ENCODE peak calls at places on chromosomes 12 and 14, in seven cellular contexts. J is fibroblast of the aortic adventitia, R is HepG2, U is ascending aorta, E is suprapubic skin, S is natural killer cell, Y is hepatocyte. V is an unnamed sample.

GRCh38 chr12:107243316-107243715 is 150.0 kb upstream of the CRY1 start:
- DNase-seq in E (no peak), Y (no peak), S (no peak), J (no peak), R (no peak), U (no peak), V (no peak)

GRCh38 chr14:82387699-82388098 is 854.0 kb upstream of the SEL1L start:
- DNase-seq in J (no peak), Y (no peak), R (no peak), E (no peak), S (no peak), U (no peak), V (no peak)

GRCh38 chr14:71408362-71409035 is 501.2 kb downstream of the PCNX1 start:
- DNase-seq in S (no peak), Y (no peak), E (no peak), J (no peak), R (no peak), U (no peak), V (no peak)

GRCh38 chr12:53205747-53206146 is 1.3 kb downstream of the ITGB7 start:
- DNase-seq in S (peak), U (no peak), R (no peak), Y (no peak), E (peak), J (peak), V (peak)

GRCh38 chr14:67620217-67620789 is 583 bp downstream of the ARG2 start:
- DNase-seq in E (no peak), U (no peak), J (peak), S (no peak), Y (peak), R (no peak), V (no peak)

GRCh38 chr14:75915063-75915462 is 66.7 kb downstream of the TGFB3 start:
- DNase-seq in Y (no peak), J (no peak), U (no peak), R (peak), E (no peak), S (no peak), V (no peak)

GRCh38 chr14:23577004-23577681 is 1.4 kb downstream of the JPH4 start:
- DNase-seq in S (no peak), R (no peak), J (no peak), Y (peak), E (peak), U (no peak), V (no peak)

GRCh38 chr12:5889381-5890047 is 55.5 kb downstream of the ANO2 start:
- DNase-seq in Y (no peak), R (peak), J (no peak), S (no peak), E (no peak), U (no peak), V (no peak)

GRCh38 chr12:85920324-85920947 is 46.3 kb downstream of the NTS start:
- DNase-seq in S (no peak), J (peak), Y (peak), R (peak), U (no peak), E (no peak), V (no peak)

GRCh38 chr14:105989746-105990302 is 463.4 kb downstream of the TMEM121 start:
- DNase-seq in U (no peak), R (no peak), J (no peak), E (no peak), Y (no peak), S (no peak), V (no peak)

GRCh38 chr14:33781267-33781666 is 169.6 kb downstream of the EGLN3 start:
- DNase-seq in U (no peak), R (no peak), S (no peak), Y (no peak), E (no peak), J (no peak), V (no peak)

GRCh38 chr12:54373619-54374554 is 9.6 kb upstream of the GPR84 start:
- DNase-seq in R (no peak), U (no peak), E (no peak), S (no peak), Y (no peak), J (no peak), V (no peak)

GRCh38 chr12:131226345-131227265 is 272.9 kb downstream of the ADGRD1 start:
- DNase-seq in Y (no peak), U (no peak), J (no peak), E (no peak), R (no peak), S (no peak), V (no peak)

GRCh38 chr14:57319636-57320035 is 50.9 kb downstream of the AP5M1 start:
- DNase-seq in J (no peak), E (no peak), Y (peak), U (no peak), R (no peak), S (no peak), V (no peak)

GRCh38 chr14:59262717-59263469 is 74.4 kb downstream of the DAAM1 start:
- DNase-seq in Y (peak), S (no peak), E (no peak), R (peak), U (no peak), J (no peak), V (no peak)

GRCh38 chr12:103177624-103178023 is 220.2 kb downstream of the ASCL1 start:
- DNase-seq in J (no peak), U (no peak), S (no peak), Y (no peak), E (no peak), R (no peak), V (no peak)

GRCh38 chr14:101585211-101585610 is 23.9 kb downstream of the DIO3 start:
- DNase-seq in Y (no peak), U (no peak), J (no peak), R (no peak), E (peak), S (no peak), V (no peak)

GRCh38 chr14:70814466-70814865 is 5.2 kb upstream of the MAP3K9 start:
- DNase-seq in J (no peak), S (no peak), R (no peak), U (no peak), Y (no peak), E (no peak), V (no peak)

GRCh38 chr14:34147461-34147860 is 196.6 kb upstream of the EGLN3 start:
- DNase-seq in S (no peak), E (no peak), Y (no peak), U (no peak), J (no peak), R (no peak), V (no peak)

GRCh38 chr12:49643135-49643534 is 19.8 kb downstream of the PRPF40B start:
- DNase-seq in U (no peak), Y (no peak), J (no peak), E (no peak), R (no peak), S (no peak), V (no peak)

GRCh38 chr12:83224012-83224411 is 537.3 kb downstream of the TMTC2 start:
- DNase-seq in Y (no peak), U (no peak), E (no peak), R (no peak), S (no peak), J (no peak), V (no peak)

GRCh38 chr12:90027889-90028570 is 319.4 kb upstream of the ATP2B1 start:
- DNase-seq in J (no peak), S (no peak), R (no peak), Y (no peak), E (no peak), U (no peak), V (no peak)

GRCh38 chr12:3366451-3367155 is 124.4 kb upstream of the PRMT8 start:
- DNase-seq in U (no peak), E (no peak), S (no peak), R (no peak), J (no peak), Y (no peak), V (no peak)

GRCh38 chr14:51682411-51682810 is 30.7 kb downstream of the FRMD6 start:
- DNase-seq in J (peak), E (no peak), R (no peak), Y (no peak), U (no peak), S (no peak), V (no peak)

GRCh38 chr14:93115920-93116675 is at the start of gene ITPK1:
- DNase-seq in S (peak), R (peak), J (peak), E (no peak), U (no peak), Y (peak), V (peak)

GRCh38 chr14:68843471-68844209 is 50.8 kb upstream of the ZFP36L1 start:
- DNase-seq in U (no peak), E (peak), J (peak), S (peak), R (no peak), Y (peak), V (peak)

GRCh38 chr12:67807808-67808207 is 159.3 kb downstream of the DYRK2 start:
- DNase-seq in R (no peak), E (no peak), S (no peak), J (peak), Y (no peak), U (no peak), V (no peak)

GRCh38 chr12:6033546-6033945 is 88.5 kb upstream of the ANO2 start:
- DNase-seq in R (no peak), J (no peak), U (no peak), Y (no peak), S (no peak), E (peak), V (no peak)

GRCh38 chr12:107655281-107656065 is 30.1 kb upstream of the PWP1 start:
- DNase-seq in U (no peak), Y (no peak), J (no peak), R (no peak), E (no peak), S (no peak), V (no peak)

GRCh38 chr14:87691482-87691881 is 301.5 kb downstream of the GALC start:
- DNase-seq in J (no peak), R (no peak), E (no peak), S (no peak), Y (peak), U (no peak), V (no peak)

GRCh38 chr14:68633131-68633991 is 159.5 kb downstream of the ZFP36L1 start:
- DNase-seq in S (no peak), Y (peak), U (no peak), R (no peak), E (no peak), J (peak), V (no peak)

GRCh38 chr14:61713724-61714437 is 18.6 kb downstream of the HIF1A start:
- DNase-seq in E (no peak), R (no peak), J (no peak), U (no peak), Y (no peak), S (no peak), V (no peak)

GRCh38 chr12:20376984-20377383 is 8.6 kb downstream of the PDE3A start:
- DNase-seq in R (no peak), U (no peak), Y (no peak), E (no peak), S (no peak), J (peak), V (no peak)

GRCh38 chr12:104137175-104137901 is 672 bp downstream of the NFYB start:
- DNase-seq in S (peak), R (peak), E (peak), U (no peak), Y (peak), J (peak), V (peak)

GRCh38 chr12:120350576-120351350 is 18.2 kb downstream of the MSI1 start:
- DNase-seq in S (no peak), E (no peak), U (no peak), R (no peak), Y (no peak), J (no peak), V (no peak)

GRCh38 chr12:115149685-115150378 is 465.9 kb upstream of the TBX3 start:
- DNase-seq in J (peak), U (no peak), E (no peak), S (no peak), R (no peak), Y (no peak), V (no peak)

GRCh38 chr12:105091495-105092206 is 7.4 kb upstream of the ALDH1L2 start:
- DNase-seq in Y (no peak), U (no peak), J (no peak), S (no peak), R (no peak), E (no peak), V (no peak)

GRCh38 chr12:102543931-102544485 is 63.6 kb upstream of the IGF1 start:
- DNase-seq in U (no peak), E (no peak), J (no peak), R (no peak), Y (no peak), S (no peak), V (no peak)

GRCh38 chr12:116638376-116638775 is 79.2 kb downstream of the MAP1LC3B2 start:
- DNase-seq in S (no peak), U (no peak), J (no peak), Y (no peak), R (no peak), E (no peak), V (no peak)

GRCh38 chr14:97301931-97302559 is 504.9 kb downstream of the VRK1 start:
- DNase-seq in U (no peak), R (no peak), S (no peak), Y (no peak), J (no peak), E (no peak), V (no peak)

GRCh38 chr14:97298331-97298730 is 501.1 kb downstream of the VRK1 start:
- DNase-seq in E (no peak), U (no peak), S (no peak), J (no peak), Y (no peak), R (no peak), V (no peak)

GRCh38 chr14:97298775-97299174 is 501.6 kb downstream of the VRK1 start:
- DNase-seq in U (no peak), Y (no peak), R (no peak), S (no peak), J (no peak), E (no peak), V (no peak)

GRCh38 chr14:97295108-97295710 is 498.0 kb downstream of the VRK1 start:
- DNase-seq in R (no peak), E (no peak), J (no peak), S (no peak), U (no peak), Y (no peak), V (no peak)

DNA sequence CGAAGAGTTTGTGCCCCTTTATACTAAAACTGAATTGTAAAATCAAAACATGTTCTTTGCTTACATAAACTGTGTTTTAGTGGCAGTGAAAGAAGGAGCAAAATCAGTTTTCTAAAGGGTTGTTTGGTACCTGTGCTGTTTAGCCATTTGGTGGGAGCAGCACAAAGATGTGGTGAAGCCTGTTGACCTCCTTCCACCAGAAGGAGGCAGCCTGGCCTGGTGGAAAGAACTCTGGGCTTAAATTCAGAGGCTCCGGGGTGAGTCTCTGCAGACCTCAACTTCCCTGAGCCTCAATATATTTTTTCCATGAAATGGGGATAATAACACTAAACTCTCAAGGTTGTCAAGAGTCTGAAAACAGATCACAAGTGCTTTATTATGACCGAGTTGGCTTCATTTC is 502.5 kb downstream of the VRK1 start:
- DNase-seq in J (no peak), E (no peak), R (no peak), Y (no peak), U (no peak), S (no peak), V (no peak)
- TF ChIP-seq CTCF in J (no peak), E (peak), R (peak), Y (peak), U (no peak), S (no peak), V (no peak)

GRCh38 chr14:65414961-65415589 is 2.5 kb downstream of the FUT8 start:
- DNase-seq in J (peak), U (no peak), E (no peak), R (peak), S (no peak), Y (peak), V (no peak)
- TF ChIP-seq CTCF in J (peak), U (peak), E (peak), R (peak), S (peak), Y (peak), V (peak)

GRCh38 chr12:122935318-122935717 is 30.9 kb downstream of the ABCB9 start:
- DNase-seq in S (no peak), J (no peak), U (no peak), Y (no peak), R (no peak), E (no peak), V (no peak)

GRCh38 chr12:122939151-122939550 is 27.1 kb downstream of the ABCB9 start:
- DNase-seq in E (no peak), J (no peak), U (no peak), R (no peak), Y (no peak), S (no peak), V (no peak)

GRCh38 chr12:122934722-122935121 is 31.5 kb downstream of the ABCB9 start:
- DNase-seq in S (no peak), E (no peak), U (no peak), Y (no peak), R (no peak), J (no peak), V (no peak)

GRCh38 chr12:122942609-122943008 is 23.7 kb downstream of the ABCB9 start:
- DNase-seq in Y (no peak), E (no peak), J (no peak), S (peak), R (peak), U (no peak), V (no peak)

DNA sequence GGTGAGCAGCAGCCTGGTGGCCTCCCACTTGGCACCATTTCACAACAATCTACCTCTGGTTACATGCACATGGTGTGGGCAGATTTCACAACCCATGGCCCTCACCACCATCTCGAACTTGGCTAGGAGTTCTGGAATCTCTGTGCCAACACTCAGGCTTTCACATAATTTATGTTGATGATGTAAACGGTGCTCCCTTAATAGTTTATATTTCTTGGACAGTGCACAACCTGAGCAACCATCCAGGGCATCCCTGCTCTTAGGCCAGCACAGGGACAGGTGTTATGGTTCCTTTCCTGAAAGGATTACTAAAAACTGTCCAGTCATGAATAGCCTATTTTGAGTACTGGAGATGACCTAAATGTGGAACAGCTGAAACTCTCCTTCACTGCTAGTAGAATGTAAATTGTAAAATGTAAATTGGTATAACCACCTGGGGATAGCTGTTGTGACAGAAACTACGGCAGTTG is 28.6 kb downstream of the ABCB9 start:
- DNase-seq in E (no peak), U (no peak), J (no peak), R (no peak), S (no peak), Y (no peak), V (no peak)
- TF ChIP-seq CTCF in E (no peak), U (no peak), J (no peak), R (no peak), S (no peak), Y (no peak), V (no peak)

GRCh38 chr14:104095426-104096310 is 10.2 kb downstream of the ASPG start:
- DNase-seq in J (no peak), U (no peak), Y (no peak), R (no peak), E (no peak), S (no peak), V (no peak)

GRCh38 chr14:104098272-104099095 is 13.0 kb downstream of the ASPG start:
- DNase-seq in Y (no peak), S (no peak), R (no peak), J (no peak), U (no peak), E (no peak), V (no peak)

GRCh38 chr14:104096318-104096717 is 10.8 kb downstream of the ASPG start:
- DNase-seq in E (no peak), U (no peak), S (no peak), J (no peak), R (no peak), Y (no peak), V (no peak)

GRCh38 chr14:104094709-104095425 is 9.4 kb downstream of the ASPG start:
- DNase-seq in R (no peak), Y (peak), U (no peak), S (peak), J (peak), E (no peak), V (peak)

DNA sequence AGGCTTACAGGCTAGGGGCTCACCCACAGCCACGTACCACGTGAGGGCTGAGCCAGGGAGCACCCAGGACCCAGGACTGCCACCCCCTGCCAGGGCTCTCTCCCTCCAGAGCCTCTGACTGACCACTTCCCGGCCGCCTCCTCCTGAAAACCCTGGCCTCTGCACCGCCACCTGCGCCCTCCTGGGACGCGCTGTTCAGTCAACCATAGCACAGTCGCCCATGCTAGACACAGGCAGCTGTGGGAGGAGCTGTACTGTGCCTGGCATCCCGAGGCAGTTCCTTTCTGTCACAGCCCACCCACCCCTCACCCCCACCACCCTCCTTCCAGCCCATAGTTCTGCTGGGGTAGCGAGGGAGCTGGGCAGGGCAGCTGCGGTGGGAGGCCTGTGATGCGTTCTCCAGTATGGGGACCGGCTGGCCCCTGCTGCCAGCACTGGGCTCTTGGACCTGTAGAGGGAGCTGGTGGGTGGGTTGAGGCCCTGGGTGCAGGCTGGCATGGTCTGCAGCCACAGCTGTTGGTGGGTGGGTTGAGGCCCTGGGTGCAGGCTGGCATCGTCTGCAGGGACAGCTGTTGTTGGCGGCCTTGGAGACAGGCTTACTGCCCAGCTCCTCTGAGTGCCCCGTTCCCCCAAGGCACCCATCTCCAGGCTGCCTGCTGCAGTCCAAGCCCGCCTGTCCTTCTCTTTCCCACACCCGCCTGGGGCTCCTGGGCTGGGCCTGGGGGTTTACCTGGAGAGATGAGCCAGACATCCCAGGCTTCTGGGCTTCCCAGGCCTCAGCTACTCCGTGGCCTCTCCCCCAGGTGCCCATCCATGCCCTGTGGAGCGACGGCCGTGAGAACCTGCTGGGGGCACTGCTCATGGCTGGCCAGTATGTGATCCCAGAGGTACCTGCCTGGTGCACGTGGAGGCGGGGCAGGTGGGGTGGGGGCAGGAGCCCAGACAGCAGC is 11.5 kb downstream of the ASPG start:
- DNase-seq in E (no peak), R (no peak), Y (no peak), U (no peak), J (no peak), S (no peak), V (no peak)
- TF ChIP-seq CTCF in E (peak), R (peak), Y (peak), U (no peak), J (no peak), S (no peak), V (no peak)